ENCODE peak calls at places on chromosomes 6 and 20, in five cellular contexts. L is CD8-positive, alpha-beta T cell; V is K562; W is A549; U is heart left ventricle. M is an unnamed sample.
A peak's percentile ranks its signal among the peaks of the same experiment; 100 is the strongest.

GRCh38 chr6:133631421-133631820 is 257.5 kb upstream of the TCF21 start:
- DNase-seq in L (no peak), V (no peak), W (no peak), U (no peak), M (no peak)

GRCh38 chr6:105886812-105887513 is 199.2 kb upstream of the PRDM1 start:
- DNase-seq in L (no peak), V (no peak), W (no peak), U (no peak), M (no peak)

GRCh38 chr6:155181498-155181897 is 82.3 kb upstream of the CLDN20 start:
- DNase-seq in L (no peak), V (no peak), W (no peak), U (no peak), M (no peak)

GRCh38 chr20:16350465-16350864 is 222.8 kb downstream of the KIF16B start:
- DNase-seq in L (no peak), V (no peak), W (peak; percentile 13), U (no peak), M (peak; percentile 60)

GRCh38 chr6:25038300-25038699 is 102.5 kb upstream of the RIPOR2 start:
- DNase-seq in L (no peak), V (no peak), W (no peak), U (no peak), M (no peak)

GRCh38 chr20:35610833-35611427 is 4.7 kb upstream of the SPAG4 start:
- DNase-seq in L (no peak), V (no peak), W (no peak), U (no peak), M (no peak)

GRCh38 chr20:16229813-16230212 is 343.4 kb downstream of the KIF16B start:
- DNase-seq in L (no peak), V (no peak), W (no peak), U (no peak), M (no peak)

GRCh38 chr6:38542031-38542430 is 97.7 kb downstream of the BTBD9 start:
- DNase-seq in L (no peak), V (no peak), W (no peak), U (no peak), M (peak; percentile 50)

GRCh38 chr20:32823078-32823477 is 3.3 kb downstream of the MAPRE1 start:
- DNase-seq in L (peak; percentile 4), V (no peak), W (no peak), U (no peak), M (no peak)

GRCh38 chr20:25277051-25277801 is 29.3 kb downstream of the PYGB start:
- DNase-seq in L (no peak), V (no peak), W (no peak), U (peak; percentile 84), M (no peak)

GRCh38 chr6:20236899-20237600 is 24.8 kb upstream of the MBOAT1 start:
- DNase-seq in L (no peak), V (no peak), W (no peak), U (no peak), M (no peak)

GRCh38 chr6:154613137-154613676 is 102.7 kb upstream of the CNKSR3 start:
- DNase-seq in L (no peak), V (peak; percentile 28), W (no peak), U (no peak), M (peak; percentile 68)

GRCh38 chr6:139337830-139338229 is 36.6 kb downstream of the CITED2 start:
- DNase-seq in L (no peak), V (no peak), W (no peak), U (no peak), M (no peak)

GRCh38 chr6:114952229-114952628 is 609.4 kb upstream of the HS3ST5 start:
- DNase-seq in L (no peak), V (no peak), W (no peak), U (no peak), M (no peak)

GRCh38 chr6:90940812-90941481 is 354.1 kb upstream of the MAP3K7 start:
- DNase-seq in L (no peak), V (peak; percentile 28), W (peak; percentile 2), U (no peak), M (no peak)

GRCh38 chr20:10924628-10925266 is 250.9 kb upstream of the JAG1 start:
- DNase-seq in L (no peak), V (no peak), W (no peak), U (no peak), M (peak; percentile 80)

GRCh38 chr20:35731862-35732643 is 10.0 kb downstream of the RBM39 start:
- DNase-seq in L (no peak), V (no peak), W (no peak), U (no peak), M (no peak)

GRCh38 chr6:43076093-43076927 is at the start of gene PTK7:
- DNase-seq in L (no peak), V (peak; percentile 90), W (no peak), U (peak; percentile 68), M (no peak)

GRCh38 chr6:67933278-67933677 is 701.8 kb upstream of the ADGRB3 start:
- DNase-seq in L (no peak), V (no peak), W (no peak), U (no peak), M (no peak)

GRCh38 chr20:32829291-32830005 is 9.7 kb downstream of the MAPRE1 start:
- DNase-seq in L (no peak), V (no peak), W (no peak), U (no peak), M (no peak)

GRCh38 chr20:43448748-43449535 is 8.8 kb upstream of the SRSF6 start:
- DNase-seq in L (peak; percentile 22), V (peak; percentile 64), W (peak; percentile 72), U (no peak), M (no peak)

GRCh38 chr6:168129292-168130167 is 50.5 kb upstream of the FRMD1 start:
- DNase-seq in L (no peak), V (no peak), W (no peak), U (no peak), M (no peak)

GRCh38 chr6:134394141-134394648 is 76.3 kb upstream of the SGK1 start:
- DNase-seq in L (no peak), V (no peak), W (no peak), U (no peak), M (no peak)

GRCh38 chr6:167047554-167047953 is 48.4 kb downstream of the CEP43 start:
- DNase-seq in L (no peak), V (no peak), W (no peak), U (peak; percentile 62), M (no peak)

GRCh38 chr6:165439928-165440554 is 130.6 kb upstream of the C6orf118 start:
- DNase-seq in L (no peak), V (no peak), W (peak; percentile 6), U (no peak), M (peak; percentile 33)

GRCh38 chr20:20366896-20367680 is 816 bp upstream of the INSM1 start:
- DNase-seq in L (no peak), V (no peak), W (no peak), U (no peak), M (no peak)

GRCh38 chr6:156980948-156981347 is 203.8 kb downstream of the ARID1B start:
- DNase-seq in L (no peak), V (no peak), W (no peak), U (no peak), M (no peak)
- H3K27ac ChIP-seq in L (no peak overlapping the region), V (no peak overlapping the region), W (no peak overlapping the region), U (no peak overlapping the region), M (no peak overlapping the region)

DNA sequence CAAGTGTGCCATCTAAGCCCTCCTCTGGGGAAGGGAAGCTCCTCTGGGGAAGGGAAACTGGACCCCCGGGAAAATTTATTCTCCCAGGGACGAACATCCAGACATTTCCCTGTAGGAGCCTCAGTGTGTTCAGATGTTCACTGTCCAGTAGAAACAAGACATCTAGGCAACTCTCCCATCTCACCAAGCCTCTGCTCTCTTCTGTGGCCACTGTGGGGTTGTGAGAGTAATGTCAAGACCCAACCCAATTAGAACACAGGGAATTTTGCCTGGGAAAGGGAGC is 3.6 kb upstream of the PTGIS start:
- DNase-seq in L (no peak), V (no peak), W (no peak), U (no peak), M (no peak)
- H3K27ac ChIP-seq in L (no peak overlapping the region), V (no peak overlapping the region), W (no peak overlapping the region), U (no peak overlapping the region), M (no peak overlapping the region)

GRCh38 chr6:107601406-107601805 is 111.5 kb downstream of the SOBP start:
- DNase-seq in L (no peak), V (no peak), W (no peak), U (no peak), M (no peak)

GRCh38 chr6:107599043-107599442 is 109.1 kb downstream of the SOBP start:
- DNase-seq in L (no peak), V (no peak), W (no peak), U (no peak), M (no peak)

GRCh38 chr6:107598091-107598490 is 108.2 kb downstream of the SOBP start:
- DNase-seq in L (no peak), V (no peak), W (no peak), U (no peak), M (no peak)

GRCh38 chr6:107600936-107601335 is 111.0 kb downstream of the SOBP start:
- DNase-seq in L (no peak), V (no peak), W (peak; percentile 25), U (no peak), M (no peak)

DNA sequence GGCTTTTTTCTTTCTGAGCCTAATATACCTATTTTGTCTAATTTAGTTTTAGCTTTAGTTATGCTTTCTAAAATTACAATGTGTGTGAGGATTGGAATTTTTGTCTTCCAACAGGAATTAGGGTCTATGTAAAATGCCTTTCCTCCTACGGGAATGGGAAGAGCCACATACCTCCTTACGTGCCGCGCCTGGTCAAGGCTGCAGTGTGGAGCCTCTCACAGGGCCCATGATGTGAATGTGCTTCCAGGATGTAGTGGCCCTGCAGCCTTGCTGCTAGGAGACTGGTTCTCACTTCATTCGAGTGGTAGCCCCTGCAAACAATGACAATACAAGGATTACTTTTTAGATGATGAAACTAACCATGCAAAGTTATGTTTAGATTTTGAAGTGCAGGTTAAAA is 110.2 kb downstream of the SOBP start:
- DNase-seq in L (no peak), V (no peak), W (no peak), U (no peak), M (no peak)
- H3K27ac ChIP-seq in L (no peak overlapping the region), V (no peak overlapping the region), W (no peak overlapping the region), U (no peak overlapping the region), M (no peak overlapping the region)

GRCh38 chr20:9867196-9867980 is 28.5 kb upstream of the PAK5 start:
- DNase-seq in L (no peak), V (no peak), W (no peak), U (no peak), M (no peak)
- H3K27ac ChIP-seq in L (no peak overlapping the region), V (no peak overlapping the region), W (no peak overlapping the region), U (no peak overlapping the region), M (no peak overlapping the region)

DNA sequence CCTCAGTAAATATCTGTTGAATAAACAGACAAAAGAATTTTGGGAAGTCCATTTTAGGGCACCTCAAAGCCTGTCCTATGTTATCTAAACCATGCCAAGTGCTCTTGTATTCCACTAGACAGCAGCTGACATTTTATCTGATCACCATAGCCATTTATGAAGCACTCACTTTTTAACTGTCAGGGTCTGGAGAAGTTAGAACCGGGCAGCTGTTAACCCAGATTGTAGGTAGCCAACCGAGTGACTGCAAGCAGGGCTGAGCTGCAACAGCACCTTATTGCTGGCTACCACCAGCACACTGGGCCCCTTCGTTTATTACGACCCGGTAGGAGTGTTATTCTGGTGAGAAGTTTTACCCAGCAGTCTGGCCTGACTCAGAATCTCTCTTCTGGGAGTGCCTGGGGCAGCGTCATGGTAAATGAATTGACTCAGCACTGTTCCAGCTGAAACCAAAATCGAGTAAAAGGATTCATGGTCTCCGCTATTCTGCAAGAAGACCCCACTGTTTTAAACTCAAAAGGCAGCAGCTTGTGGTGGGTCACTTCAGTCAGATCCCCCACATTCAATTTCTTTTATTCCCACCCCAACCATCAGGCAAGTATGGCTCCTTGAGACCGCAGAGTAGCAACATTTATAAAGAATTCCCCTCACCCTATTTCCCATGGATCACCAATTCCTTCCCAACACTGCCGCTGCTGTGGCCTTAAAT is 1.7 kb downstream of the UBE2V1 start:
- DNase-seq in L (no peak), V (no peak), W (no peak), U (no peak), M (no peak)
- H3K27ac ChIP-seq in L (peak overlapping the region; percentile 68), V (peak overlapping the region; percentile 92), W (peak overlapping the region; percentile 93), U (peak overlapping the region; percentile 97), M (peak overlapping the region; percentile 87)